ENCODE peak calls at places on chromosome 5, in four cellular contexts. N is K562, A is HepG2, C is H1. E is an unnamed sample.

GRCh38 chr5:12777342-12777741 is 873.1 kb upstream of the CTNND2 start:
- DNase-seq in N (no peak), C (no peak), A (no peak), E (no peak)

GRCh38 chr5:58184910-58185309 is 275.0 kb downstream of the PLK2 start:
- DNase-seq in N (no peak), A (no peak), C (no peak), E (no peak)

GRCh38 chr5:78647838-78648358 is 674 bp downstream of the LHFPL2 start:
- DNase-seq in C (no peak), A (no peak), N (no peak), E (no peak)

GRCh38 chr5:16774806-16775205 is 158.0 kb upstream of the RETREG1 start:
- DNase-seq in A (peak), N (no peak), C (no peak), E (no peak)

GRCh38 chr5:97449172-97449571 is 266.1 kb upstream of the RIOK2 start:
- DNase-seq in N (no peak), A (no peak), C (no peak), E (no peak)

GRCh38 chr5:95822038-95822407 is 503 bp downstream of the GLRX start:
- DNase-seq in N (peak), C (no peak), A (no peak), E (no peak)

GRCh38 chr5:50966986-50967385 is 300.5 kb downstream of the PARP8 start:
- DNase-seq in N (no peak), C (no peak), A (no peak), E (no peak)

GRCh38 chr5:169160405-169160901 is 140.5 kb downstream of the SLIT3 start:
- DNase-seq in C (no peak), N (no peak), A (no peak), E (no peak)

GRCh38 chr5:28779161-28779754 is 1740.9 kb upstream of the CDH9 start:
- DNase-seq in C (no peak), A (no peak), N (no peak), E (no peak)

GRCh38 chr5:1762878-1763547 is 36.6 kb downstream of the MRPL36 start:
- DNase-seq in A (no peak), C (no peak), N (no peak), E (no peak)

GRCh38 chr5:173412566-173412965 is 84.4 kb upstream of the STC2 start:
- DNase-seq in A (no peak), N (no peak), C (no peak), E (no peak)

GRCh38 chr5:66814146-66814991 is 218.2 kb downstream of the MAST4 start:
- DNase-seq in N (peak), A (peak), C (no peak), E (peak)
- TF ChIP-seq BRCA1 in N (no peak), A (no peak), C (no peak), E (no peak)

GRCh38 chr5:102975457-102976182 is 144.3 kb downstream of the GIN1 start:
- DNase-seq in N (no peak), A (no peak), C (no peak), E (no peak)
- TF ChIP-seq CHD2 in N (no peak), A (no peak), C (no peak), E (no peak)

GRCh38 chr5:81656788-81657187 is 94.1 kb downstream of the SSBP2 start:
- DNase-seq in N (no peak), A (no peak), C (no peak), E (no peak)

GRCh38 chr5:81657386-81657785 is 93.5 kb downstream of the SSBP2 start:
- DNase-seq in N (no peak), A (no peak), C (no peak), E (no peak)
- TF ChIP-seq BRCA1 in N (no peak), A (no peak), C (no peak), E (no peak)

GRCh38 chr5:36740259-36740898 is 134.0 kb downstream of the SLC1A3 start:
- DNase-seq in N (peak), C (no peak), A (no peak), E (no peak)
- TF ChIP-seq CHD2 in N (no peak), C (no peak), A (no peak), E (no peak)

DNA sequence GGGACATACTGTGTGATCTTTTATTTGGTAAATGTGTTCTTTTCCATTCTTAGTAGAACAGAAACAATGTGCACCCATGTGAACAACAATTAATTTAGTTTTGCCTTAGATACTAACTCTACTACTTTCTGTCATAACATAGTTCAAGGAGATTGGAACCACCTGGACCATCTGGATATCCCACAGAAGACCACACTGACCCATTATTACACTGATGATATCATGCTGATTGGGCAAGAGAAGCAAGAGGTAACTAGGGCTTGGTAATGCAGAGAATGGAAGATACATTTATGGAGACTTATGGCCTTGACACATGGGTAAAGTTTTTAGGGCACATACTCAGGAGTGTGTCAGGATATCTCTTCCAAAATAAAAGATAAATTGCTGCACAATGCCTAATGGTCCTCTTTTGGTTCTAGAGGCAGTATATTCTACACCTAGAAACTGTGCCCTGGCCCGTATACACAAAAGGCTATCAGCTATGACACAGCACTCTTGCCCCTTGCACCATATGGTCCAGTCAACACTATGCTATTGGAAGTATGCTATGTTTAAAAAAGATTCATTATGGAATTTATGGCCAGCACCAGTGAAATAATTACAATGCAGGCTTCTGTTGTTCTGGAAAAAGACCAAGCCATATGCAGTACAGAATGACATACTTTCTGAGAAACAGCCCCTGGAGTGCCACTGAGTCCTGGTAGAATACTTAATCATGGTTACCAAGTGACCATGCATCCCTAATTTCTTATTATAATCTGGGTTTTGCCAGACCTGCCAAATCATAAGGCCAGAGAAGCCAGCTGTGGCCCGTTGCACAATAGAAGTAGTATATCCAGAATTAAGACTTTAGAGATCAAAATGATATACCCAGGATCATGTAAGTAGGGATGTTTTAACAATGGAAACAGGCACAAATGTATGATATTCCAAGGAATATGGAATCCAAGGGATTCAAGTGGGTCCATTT is 41.6 kb upstream of the MROH2B start:
- DNase-seq in N (no peak), A (no peak), C (no peak), E (no peak)
- TF ChIP-seq BRCA1 in N (no peak), A (no peak), C (no peak), E (no peak)

GRCh38 chr5:38466444-38467189 is 89.8 kb downstream of the LIFR start:
- DNase-seq in A (no peak), C (no peak), N (no peak), E (no peak)
- TF ChIP-seq CHD2 in A (no peak), C (no peak), N (no peak), E (no peak)

DNA sequence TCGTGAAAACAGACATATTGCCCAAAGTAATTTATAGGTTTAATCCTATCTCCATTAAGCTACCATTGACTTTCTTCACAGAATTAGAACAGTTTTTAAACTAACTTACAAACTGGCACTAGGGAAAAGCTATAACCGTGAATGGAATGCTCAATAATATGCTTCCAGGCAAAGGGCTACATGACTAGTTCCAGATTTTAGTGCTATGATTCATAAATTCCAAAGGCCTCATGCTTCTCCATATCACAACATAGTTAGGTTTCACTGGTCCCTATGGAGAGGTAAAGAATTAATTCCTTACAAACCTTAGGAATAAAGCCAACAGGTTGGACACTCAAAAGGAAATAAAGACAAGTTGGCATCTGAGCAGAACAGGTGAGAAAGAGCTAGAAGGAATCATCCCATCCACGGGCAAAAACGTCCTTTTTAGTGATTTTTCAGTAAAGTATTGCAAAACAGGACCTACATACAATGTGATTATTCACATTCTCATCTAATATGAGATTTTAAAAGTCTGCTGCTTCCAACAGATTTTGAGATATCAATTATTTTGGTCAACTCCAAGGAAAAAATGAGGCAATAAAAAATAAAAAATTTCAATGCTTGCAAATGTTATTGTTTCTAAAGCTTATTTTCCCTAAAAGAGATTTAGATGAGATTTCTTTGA is 97.0 kb upstream of the TARS1 start:
- DNase-seq in A (no peak), N (no peak), C (no peak), E (no peak)
- TF ChIP-seq BRCA1 in A (no peak), N (no peak), C (no peak), E (no peak)

GRCh38 chr5:167792538-167792937 is 498.9 kb upstream of the WWC1 start:
- DNase-seq in N (no peak), A (no peak), C (no peak), E (no peak)
- TF ChIP-seq CHD2 in N (no peak), A (no peak), C (no peak), E (no peak)